ENCODE peak calls at places on chromosomes 5 and 9, in five cellular contexts. U is omental fat pad, O is fibroblast of the aortic adventitia, Y is RWPE1, W is spleen. C is an unnamed sample.

GRCh38 chr5:59037041-59037440 is 454.2 kb downstream of the RAB3C start:
- DNase-seq in W (no peak), U (no peak), O (peak; percentile 16), Y (no peak), C (no peak)

GRCh38 chr9:4299006-4299795 is 667 bp downstream of the GLIS3 start:
- DNase-seq in U (no peak), Y (no peak), W (peak; percentile 76), O (peak; percentile 57), C (peak; percentile 33)

GRCh38 chr9:132776268-132776667 is 101.8 kb downstream of the AK8 start:
- DNase-seq in O (no peak), U (no peak), Y (no peak), W (no peak), C (no peak)

GRCh38 chr5:150175536-150175935 is 9.0 kb downstream of the CDX1 start:
- DNase-seq in W (no peak), O (no peak), Y (peak; percentile 55), U (no peak), C (peak; percentile 59)

GRCh38 chr9:28206280-28206679 is 633.0 kb upstream of the C9orf72 start:
- DNase-seq in Y (no peak), U (no peak), O (no peak), W (no peak), C (no peak)

GRCh38 chr9:124248992-124249391 is 8.8 kb upstream of the NEK6 start:
- DNase-seq in W (no peak), Y (no peak), U (no peak), O (no peak), C (no peak)

GRCh38 chr9:114428466-114428865 is 40.7 kb upstream of the AKNA start:
- DNase-seq in Y (no peak), W (peak; percentile 51), U (no peak), O (no peak), C (no peak)

GRCh38 chr5:68304421-68305052 is 89.0 kb downstream of the PIK3R1 start:
- DNase-seq in W (no peak), O (peak; percentile 38), U (no peak), Y (peak; percentile 37), C (no peak)

GRCh38 chr5:29230526-29231050 is 1962.9 kb upstream of the CDH6 start:
- DNase-seq in W (no peak), Y (no peak), O (peak; percentile 16), U (no peak), C (no peak)

GRCh38 chr5:151315998-151316597 is 12.5 kb upstream of the SLC36A3 start:
- DNase-seq in O (peak; percentile 82), W (peak; percentile 86), Y (peak; percentile 86), U (peak; percentile 76), C (peak; percentile 80)

GRCh38 chr9:134169166-134169565 is 4.8 kb upstream of the RNU6ATAC start:
- DNase-seq in Y (no peak), W (no peak), U (no peak), O (no peak), C (no peak)

GRCh38 chr5:8561854-8562253 is 692.9 kb downstream of the MTRR start:
- DNase-seq in Y (no peak), O (no peak), U (no peak), W (no peak), C (no peak)
- TF ChIP-seq CTCF in Y (no peak), O (no peak), U (no peak), W (no peak), C (no peak)

DNA sequence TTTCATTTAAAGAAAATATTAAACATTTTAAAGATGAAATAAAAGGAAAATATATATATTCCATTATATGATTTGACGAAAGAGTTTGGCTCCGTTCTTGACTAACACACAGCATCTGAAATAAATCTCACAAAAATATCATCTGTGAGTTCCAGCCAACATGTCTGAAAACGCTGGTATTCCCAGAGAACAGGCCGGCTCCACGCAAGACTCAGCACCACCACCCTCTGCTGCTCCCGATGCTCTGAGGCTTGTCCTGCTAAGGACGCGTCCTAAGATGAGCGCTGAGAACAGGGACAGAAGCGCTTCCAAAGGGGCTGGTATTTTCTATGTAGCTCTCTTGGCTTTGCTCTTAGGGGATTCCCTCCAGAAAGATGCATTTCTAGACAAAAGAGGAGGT is 40.6 kb upstream of the N4BP3 start:
- DNase-seq in W (no peak), O (no peak), U (no peak), Y (no peak), C (no peak)
- TF ChIP-seq CTCF in W (no peak), O (no peak), U (no peak), Y (no peak), C (no peak)

GRCh38 chr5:172006378-172007152 is at the start of gene FBXW11:
- DNase-seq in O (peak; percentile 95), W (peak; percentile 99), Y (peak; percentile 98), U (peak; percentile 66), C (peak; percentile 96)
- TF ChIP-seq CTCF in O (no peak), W (peak; percentile 0), Y (no peak), U (no peak), C (no peak)

GRCh38 chr5:171801839-171802238 is 16.2 kb downstream of the SMIM23 start:
- DNase-seq in O (no peak), U (no peak), Y (no peak), W (no peak), C (no peak)
- TF ChIP-seq CTCF in O (no peak), U (no peak), Y (no peak), W (no peak), C (no peak)

GRCh38 chr5:159048298-159048697 is 51.4 kb downstream of the EBF1 start:
- DNase-seq in U (no peak), O (no peak), W (no peak), Y (no peak), C (no peak)

GRCh38 chr5:159051431-159052281 is 48.1 kb downstream of the EBF1 start:
- DNase-seq in U (no peak), W (peak; percentile 88), O (peak; percentile 46), Y (no peak), C (peak; percentile 44)

GRCh38 chr5:159050408-159051091 is 49.2 kb downstream of the EBF1 start:
- DNase-seq in W (no peak), Y (no peak), U (no peak), O (peak; percentile 82), C (peak; percentile 43)

GRCh38 chr5:159052282-159053011 is 47.3 kb downstream of the EBF1 start:
- DNase-seq in O (peak; percentile 79), Y (no peak), W (no peak), U (no peak), C (no peak)

GRCh38 chr5:159049844-159050318 is 49.8 kb downstream of the EBF1 start:
- DNase-seq in U (no peak), Y (no peak), W (no peak), O (peak; percentile 88), C (no peak)
- TF ChIP-seq CTCF in U (no peak), Y (no peak), W (peak; percentile 38), O (peak; percentile 71), C (peak; percentile 38)

GRCh38 chr9:77291714-77292113 is 114.4 kb downstream of the VPS13A start:
- DNase-seq in O (no peak), U (no peak), Y (peak; percentile 48), W (no peak), C (no peak)
- TF ChIP-seq CTCF in O (peak; percentile 48), U (no peak), Y (peak; percentile 13), W (peak; percentile 27), C (peak; percentile 9)

GRCh38 chr9:99012957-99013512 is 69.3 kb downstream of the COL15A1 start:
- DNase-seq in W (no peak), U (no peak), O (no peak), Y (no peak), C (no peak)
- TF ChIP-seq CTCF in W (peak; percentile 18), U (no peak), O (peak; percentile 9), Y (no peak), C (no peak)

GRCh38 chr9:73199886-73200285 is 48.2 kb downstream of the ANXA1 start:
- DNase-seq in Y (no peak), U (no peak), W (no peak), O (no peak), C (no peak)
- TF ChIP-seq CTCF in Y (no peak), U (no peak), W (no peak), O (peak; percentile 32), C (no peak)

GRCh38 chr5:135038829-135039525 is 4.9 kb upstream of the PITX1 start:
- DNase-seq in Y (peak; percentile 62), W (no peak), O (no peak), U (no peak), C (no peak)

GRCh38 chr5:135035678-135036030 is 1.6 kb upstream of the PITX1 start:
- DNase-seq in O (no peak), U (no peak), W (no peak), Y (no peak), C (no peak)

GRCh38 chr5:135036405-135036804 is 2.4 kb upstream of the PITX1 start:
- DNase-seq in O (no peak), U (no peak), Y (no peak), W (no peak), C (no peak)

GRCh38 chr5:135038202-135038828 is 4.3 kb upstream of the PITX1 start:
- DNase-seq in W (no peak), Y (no peak), O (no peak), U (no peak), C (no peak)

GRCh38 chr5:135037519-135038201 is 3.6 kb upstream of the PITX1 start:
- DNase-seq in Y (no peak), O (no peak), U (no peak), W (no peak), C (no peak)
- TF ChIP-seq CTCF in Y (no peak), O (no peak), U (no peak), W (no peak), C (no peak)